ENCODE peak calls at places on chromosomes 11 and 22, in nine cellular contexts. A, Z, M, L, B, H, W, P and X are unnamed samples.
A peak's percentile ranks its signal among the peaks of the same experiment; 100 is the strongest.

GRCh38 chr11:26017322-26017860 is 314.5 kb upstream of the ANO3 start:
- DNase-seq in B (no peak), Z (no peak), L (no peak), M (no peak), A (no peak), W (no peak), P (no peak), H (no peak), X (no peak)

GRCh38 chr22:42670921-42671709 is 21.9 kb upstream of the CYB5R3 start:
- DNase-seq in L (no peak), H (peak; percentile 52), Z (no peak), M (no peak), P (no peak), A (no peak), W (no peak), B (no peak), X (no peak)

GRCh38 chr22:45903355-45904149 is 73.4 kb downstream of the WNT7B start:
- DNase-seq in L (no peak), B (no peak), A (no peak), M (no peak), H (peak; percentile 59), P (no peak), W (no peak), Z (no peak), X (no peak)

GRCh38 chr11:129374993-129375721 is 491 bp upstream of the BARX2 start:
- DNase-seq in B (no peak), Z (peak; percentile 14), P (no peak), M (no peak), L (no peak), W (no peak), H (peak; percentile 16), A (peak; percentile 46), X (no peak)

GRCh38 chr22:43199541-43199940 is 12.6 kb upstream of the TTLL12 start:
- DNase-seq in Z (no peak), H (no peak), M (no peak), P (no peak), W (no peak), L (no peak), A (no peak), B (no peak), X (no peak)

GRCh38 chr22:17237031-17237668 is 17.9 kb upstream of the ADA2 start:
- DNase-seq in W (no peak), P (no peak), M (no peak), Z (no peak), L (no peak), H (no peak), B (no peak), A (no peak), X (peak; percentile 76)

GRCh38 chr11:32435511-32435946 is at the start of gene WT1:
- DNase-seq in W (no peak), P (no peak), Z (no peak), M (no peak), A (peak; percentile 54), H (peak; percentile 61), B (no peak), L (no peak), X (no peak)

GRCh38 chr22:50691521-50691920 is 18.9 kb downstream of the SHANK3 start:
- DNase-seq in A (peak; percentile 45), M (peak; percentile 29), Z (no peak), L (no peak), P (no peak), H (peak; percentile 70), W (no peak), B (no peak), X (no peak)

GRCh38 chr11:111456859-111457730 is 55.1 kb downstream of the BTG4 start:
- DNase-seq in A (no peak), W (no peak), Z (no peak), B (no peak), P (no peak), M (no peak), L (no peak), H (no peak), X (no peak)

GRCh38 chr22:35919002-35919542 is 109.6 kb downstream of the RBFOX2 start:
- DNase-seq in M (no peak), B (no peak), H (no peak), P (no peak), L (no peak), A (no peak), Z (no peak), W (no peak), X (no peak)

GRCh38 chr11:58575377-58576020 is at the start of gene LPXN:
- DNase-seq in P (no peak), H (peak; percentile 79), W (no peak), A (no peak), Z (no peak), L (no peak), M (peak; percentile 45), B (no peak), X (no peak)

GRCh38 chr11:12284321-12285050 is 92.9 kb upstream of the PARVA start:
- DNase-seq in W (no peak), L (no peak), H (peak; percentile 77), Z (no peak), M (no peak), P (no peak), B (no peak), A (no peak), X (no peak)

GRCh38 chr11:92750794-92751193 is 218.7 kb upstream of the MTNR1B start:
- DNase-seq in M (no peak), H (no peak), L (no peak), P (no peak), A (no peak), B (no peak), Z (no peak), W (no peak), X (no peak)

GRCh38 chr11:118572914-118573550 is 823 bp downstream of the ARCN1 start:
- DNase-seq in A (no peak), M (no peak), P (no peak), H (peak; percentile 64), Z (no peak), W (no peak), L (no peak), B (no peak), X (no peak)

GRCh38 chr22:44028091-44028490 is 4.0 kb downstream of the PARVB start:
- DNase-seq in L (no peak), H (no peak), M (no peak), Z (no peak), B (no peak), W (no peak), P (no peak), A (no peak), X (no peak)

GRCh38 chr11:103863497-103863896 is 172.9 kb upstream of the DDI1 start:
- DNase-seq in L (no peak), W (no peak), B (no peak), P (no peak), A (no peak), H (peak; percentile 69), M (no peak), Z (no peak), X (no peak)

GRCh38 chr22:42720263-42721044 is at the start of gene A4GALT:
- DNase-seq in H (no peak), B (no peak), A (peak; percentile 52), P (no peak), W (no peak), L (no peak), Z (no peak), M (no peak), X (peak; percentile 60)

GRCh38 chr11:1165256-1166041 is 7.7 kb downstream of the MUC5AC start:
- DNase-seq in B (no peak), M (no peak), A (no peak), W (no peak), P (no peak), Z (no peak), H (no peak), L (no peak), X (no peak)

GRCh38 chr11:117706322-117706814 is 90.6 kb downstream of the DSCAML1 start:
- DNase-seq in W (no peak), L (no peak), M (no peak), B (no peak), Z (no peak), H (no peak), A (no peak), P (no peak), X (no peak)

GRCh38 chr11:76321820-76322524 is 59.0 kb downstream of the THAP12 start:
- DNase-seq in P (no peak), A (no peak), H (no peak), Z (no peak), B (no peak), W (no peak), L (no peak), M (no peak), X (no peak)

GRCh38 chr11:75802022-75802912 is 12.7 kb upstream of the UVRAG start:
- DNase-seq in M (no peak), L (no peak), P (no peak), W (no peak), Z (no peak), H (no peak), B (no peak), A (no peak), X (no peak)

GRCh38 chr11:40293655-40294342 is 1165.7 kb downstream of the LRRC4C start:
- DNase-seq in M (peak; percentile 13), L (no peak), A (peak; percentile 86), H (peak; percentile 85), W (no peak), B (peak; percentile 86), Z (peak; percentile 0), P (peak; percentile 87), X (peak; percentile 39)

GRCh38 chr11:13193613-13194012 is 84.0 kb upstream of the BMAL1 start:
- DNase-seq in B (no peak), M (no peak), A (no peak), Z (no peak), H (no peak), W (no peak), L (no peak), P (no peak), X (no peak)

GRCh38 chr11:2328040-2328439 is 26.2 kb downstream of the TSPAN32 start:
- DNase-seq in H (no peak), L (no peak), A (no peak), M (no peak), B (no peak), W (no peak), P (no peak), Z (no peak), X (no peak)

GRCh38 chr22:26466196-26466595 is 17.4 kb downstream of the HPS4 start:
- DNase-seq in A (no peak), B (no peak), W (no peak), L (no peak), P (no peak), M (no peak), Z (no peak), H (no peak), X (no peak)

GRCh38 chr22:37501610-37502341 is 15.6 kb upstream of the MFNG start:
- DNase-seq in Z (no peak), L (no peak), A (no peak), H (peak; percentile 92), B (no peak), P (no peak), M (no peak), W (no peak), X (no peak)

GRCh38 chr11:13776134-13776815 is 107.8 kb downstream of the FAR1 start:
- DNase-seq in A (no peak), Z (no peak), L (peak; percentile 19), H (no peak), P (no peak), M (no peak), B (no peak), W (no peak), X (no peak)